ENCODE peak calls at places on chromosome 9, in five cellular contexts. I is H1, V is SK-N-SH, N is GM12878, Z is K562. X is an unnamed sample.

GRCh38 chr9:134682651-134683364 is 41.2 kb downstream of the COL5A1 start:
- DNase-seq in V (no peak), N (no peak), Z (no peak), I (no peak), X (no peak)

GRCh38 chr9:129176786-129177442 is 1.1 kb downstream of the IER5L start:
- DNase-seq in V (peak; percentile 75), N (no peak), Z (no peak), I (peak; percentile 64), X (peak; percentile 66)

GRCh38 chr9:129107651-129108050 is 2.9 kb downstream of the CRAT start:
- DNase-seq in V (no peak), Z (no peak), N (no peak), I (no peak), X (no peak)

GRCh38 chr9:93646640-93647178 is 70.3 kb downstream of the PHF2 start:
- DNase-seq in N (no peak), I (no peak), Z (no peak), V (no peak), X (peak; percentile 10)

GRCh38 chr9:137833721-137834613 is 43.6 kb upstream of the CACNA1B start:
- DNase-seq in I (no peak), Z (no peak), V (no peak), N (no peak), X (no peak)

GRCh38 chr9:122332643-122333042 is 38.2 kb upstream of the PTGS1 start:
- DNase-seq in N (no peak), I (no peak), V (no peak), Z (no peak), X (no peak)

GRCh38 chr9:14405176-14405575 is 91.2 kb upstream of the NFIB start:
- DNase-seq in I (no peak), V (no peak), N (no peak), Z (no peak), X (no peak)

GRCh38 chr9:2000314-2000713 is 14.8 kb upstream of the SMARCA2 start:
- DNase-seq in I (no peak), Z (no peak), V (no peak), N (no peak), X (no peak)

GRCh38 chr9:108889649-108890067 is 27.6 kb downstream of the ACTL7A start:
- DNase-seq in N (no peak), V (no peak), I (no peak), Z (no peak), X (no peak)

GRCh38 chr9:112867275-112867991 is 23.2 kb downstream of the SLC46A2 start:
- DNase-seq in V (no peak), Z (peak; percentile 72), N (no peak), I (no peak), X (no peak)

GRCh38 chr9:31275419-31275818 is 1109.0 kb upstream of the ACO1 start:
- DNase-seq in Z (no peak), I (no peak), N (no peak), V (no peak), X (no peak)

GRCh38 chr9:69027355-69028097 is 8.0 kb upstream of the FXN start:
- DNase-seq in I (no peak), V (peak; percentile 55), Z (peak; percentile 52), N (peak; percentile 51), X (no peak)

GRCh38 chr9:113587471-113588031 is 124.0 kb downstream of the RGS3 start:
- DNase-seq in I (peak; percentile 73), N (no peak), Z (peak; percentile 78), V (peak; percentile 89), X (peak; percentile 76)

GRCh38 chr9:37512439-37512838 is 26.7 kb downstream of the POLR1E start:
- DNase-seq in N (no peak), I (no peak), V (no peak), Z (no peak), X (no peak)

GRCh38 chr9:133103987-133104505 is 17.0 kb downstream of the RALGDS start:
- DNase-seq in I (no peak), Z (no peak), V (no peak), N (no peak), X (no peak)

GRCh38 chr9:84140535-84141101 is 160.0 kb downstream of the RMI1 start:
- DNase-seq in V (no peak), I (peak; percentile 76), N (no peak), Z (no peak), X (no peak)

GRCh38 chr9:133914483-133915342 is 77.4 kb downstream of the VAV2 start:
- DNase-seq in Z (no peak), N (no peak), V (no peak), I (no peak), X (no peak)

GRCh38 chr9:134496413-134497282 is 145.0 kb upstream of the COL5A1 start:
- DNase-seq in I (no peak), Z (no peak), N (no peak), V (no peak), X (no peak)

GRCh38 chr9:16309350-16310271 is 560.9 kb downstream of the BNC2 start:
- DNase-seq in N (no peak), Z (no peak), V (no peak), I (no peak), X (peak; percentile 92)

GRCh38 chr9:130234340-130235260 is 31.0 kb upstream of the HMCN2 start:
- DNase-seq in N (no peak), Z (no peak), V (no peak), I (no peak), X (no peak)

GRCh38 chr9:93307468-93308157 is 123.7 kb downstream of the WNK2 start:
- DNase-seq in N (no peak), V (no peak), Z (no peak), I (no peak), X (no peak)

GRCh38 chr9:106868565-106868964 is 5.6 kb downstream of the ZNF462 start:
- DNase-seq in V (no peak), Z (no peak), I (no peak), N (no peak), X (peak; percentile 53)

GRCh38 chr9:91770229-91770628 is 179.8 kb downstream of the ROR2 start:
- DNase-seq in V (no peak), I (no peak), N (no peak), Z (no peak), X (no peak)

GRCh38 chr9:104074876-104075275 is 19.2 kb upstream of the SMC2 start:
- DNase-seq in N (no peak), Z (no peak), I (no peak), V (no peak), X (no peak)

GRCh38 chr9:18233311-18233710 is 240.6 kb upstream of the ADAMTSL1 start:
- DNase-seq in I (no peak), V (no peak), N (no peak), Z (no peak), X (no peak)

GRCh38 chr9:134680393-134681060 is 38.9 kb downstream of the COL5A1 start:
- DNase-seq in V (no peak), Z (no peak), I (no peak), N (no peak), X (no peak)

GRCh38 chr9:130128782-130129424 is 43.3 kb upstream of the NCS1 start:
- DNase-seq in Z (no peak), N (peak; percentile 79), I (no peak), V (no peak), X (no peak)

GRCh38 chr9:21155501-21155900 is 11.0 kb downstream of the IFNA21 start:
- DNase-seq in N (no peak), I (no peak), Z (no peak), V (no peak), X (no peak)
- TF ChIP-seq EP300 in N (no peak), I (no peak), Z (no peak), V (no peak), X (no peak)

DNA sequence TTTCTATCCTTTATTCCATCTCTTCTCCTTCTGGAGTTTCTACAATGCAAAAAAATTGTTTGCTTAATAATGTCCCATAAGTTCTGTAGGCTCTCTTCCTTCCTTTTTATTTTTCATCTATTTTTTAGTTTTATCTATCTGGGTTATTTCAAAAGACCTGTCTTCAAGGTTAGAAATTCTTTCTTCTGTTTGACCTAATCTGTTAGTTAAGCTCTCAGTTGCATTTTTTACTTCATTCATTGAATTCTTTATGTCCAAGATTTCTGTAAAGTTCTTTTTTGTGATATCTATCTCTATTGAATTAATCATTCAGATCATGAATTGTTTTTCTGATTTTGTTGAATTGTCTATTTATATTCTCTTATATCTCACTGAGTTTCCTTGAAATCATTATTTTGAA is 145.9 kb upstream of the TLE4 start:
- DNase-seq in N (no peak), V (no peak), I (no peak), Z (no peak), X (no peak)
- H3K9me3 ChIP-seq in N (no peaks in the 10 kb centered on the region), V (peaks cover 3% of the 10 kb centered on the region), I (no peaks in the 10 kb centered on the region), Z (no peaks in the 10 kb centered on the region), X (no peaks in the 10 kb centered on the region)

GRCh38 chr9:20985851-20986600 is 45.4 kb downstream of the HACD4 start:
- DNase-seq in Z (no peak), N (no peak), I (no peak), V (no peak), X (no peak)
- H3K4me1 ChIP-seq in Z (no peaks in the 10 kb centered on the region), N (peaks cover 4% of the 10 kb centered on the region), I (no peaks in the 10 kb centered on the region), V (peaks cover 6% of the 10 kb centered on the region), X (peaks cover 7% of the 10 kb centered on the region)

GRCh38 chr9:136400038-136400834 is at the start of gene SNAPC4:
- DNase-seq in I (peak; percentile 97), N (peak; percentile 40), V (peak; percentile 99), Z (peak; percentile 92), X (peak; percentile 78)
- TF ChIP-seq EP300 in I (peak; percentile 37), N (no peak), V (peak; percentile 19), Z (peak; percentile 4), X (no peak)

GRCh38 chr9:969693-970309 is 6.7 kb upstream of the DMRT3 start:
- DNase-seq in V (no peak), N (no peak), Z (no peak), I (peak; percentile 74), X (no peak)
- H3K9me3 ChIP-seq in V (no peaks in the 10 kb centered on the region), N (peaks cover 4% of the 10 kb centered on the region), Z (no peaks in the 10 kb centered on the region), I (no peaks in the 10 kb centered on the region), X (no peaks in the 10 kb centered on the region)

DNA sequence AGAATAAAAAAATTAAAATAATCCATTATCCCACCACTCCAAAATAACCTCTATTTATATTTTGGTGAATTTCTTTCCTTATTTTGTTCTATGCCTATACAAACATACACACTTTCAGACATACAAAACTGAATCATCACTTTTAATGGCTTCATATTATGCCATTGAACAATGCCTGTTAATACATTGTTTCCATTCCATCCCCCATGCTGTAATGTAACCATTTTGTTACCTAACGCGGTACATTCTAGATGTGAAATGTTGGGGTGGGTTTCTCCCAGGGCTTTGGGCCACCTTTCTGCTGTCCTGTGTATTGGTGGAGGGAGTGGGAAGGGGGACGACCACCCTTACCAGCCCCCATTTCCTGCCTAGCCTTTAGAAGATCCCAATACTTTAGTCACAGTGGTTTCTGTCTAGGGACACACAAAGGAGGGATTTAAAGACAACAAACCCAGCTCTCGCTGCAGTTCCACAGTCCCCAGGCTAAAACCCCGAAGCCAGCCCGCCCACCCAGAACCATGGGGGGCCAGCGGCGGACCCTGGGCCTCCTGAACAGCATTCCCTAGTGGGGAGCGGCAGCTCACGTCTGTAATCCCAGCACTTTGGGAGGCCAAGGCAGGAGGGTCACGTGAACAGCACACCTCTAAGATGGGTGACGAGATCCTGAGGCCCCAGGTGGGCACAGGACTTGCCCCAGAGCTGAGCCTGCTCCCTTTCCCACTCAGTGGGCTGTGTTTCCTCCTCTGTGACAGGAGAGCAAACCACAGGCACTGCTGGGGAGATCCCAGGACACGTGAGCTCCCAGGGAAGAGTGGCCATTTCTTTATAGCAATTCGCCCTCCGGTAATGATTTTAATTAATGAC is 56.9 kb upstream of the STXBP1 start:
- DNase-seq in I (no peak), Z (no peak), N (no peak), V (no peak), X (no peak)
- H3K4me1 ChIP-seq in I (peaks cover 19% of the 10 kb centered on the region), Z (peaks cover 36% of the 10 kb centered on the region), N (no peaks in the 10 kb centered on the region), V (peaks cover 59% of the 10 kb centered on the region), X (peaks cover 36% of the 10 kb centered on the region)

X was measured in ovary.